ENCODE peak calls at places on chromosomes 5 and 9, in four cellular contexts. One of them, this sample, is unnamed.

GRCh38 chr9:93064392-93065124 is 6.1 kb downstream of the SUSD3 start:
- DNase-seq in K562: peak
- DNase-seq in HL-60: peak
- DNase-seq in GM12878: peak
- DNase-seq in this sample: peak

GRCh38 chr9:129005336-129005997 is 22.7 kb downstream of the SH3GLB2 start:
- DNase-seq in K562: no peak
- DNase-seq in GM12878: no peak
- DNase-seq in HL-60: no peak
- DNase-seq in this sample: no peak

GRCh38 chr9:33415152-33416038 is 13.0 kb upstream of the AQP7 start:
- DNase-seq in K562: peak
- DNase-seq in HL-60: peak
- DNase-seq in GM12878: peak
- DNase-seq in this sample: peak

GRCh38 chr9:117095116-117095515 is 319.7 kb downstream of the ASTN2 start:
- DNase-seq in K562: no peak
- DNase-seq in HL-60: no peak
- DNase-seq in GM12878: no peak
- DNase-seq in this sample: no peak

GRCh38 chr5:143432658-143433239 is 29.3 kb upstream of the NR3C1 start:
- DNase-seq in K562: no peak
- DNase-seq in GM12878: no peak
- DNase-seq in HL-60: no peak
- DNase-seq in this sample: no peak

GRCh38 chr5:78501411-78502338 is 141.3 kb downstream of the SCAMP1 start:
- DNase-seq in GM12878: no peak
- DNase-seq in K562: no peak
- DNase-seq in HL-60: no peak
- DNase-seq in this sample: no peak

GRCh38 chr5:151454889-151455288 is 7.5 kb downstream of the SLC36A1 start:
- DNase-seq in GM12878: no peak
- DNase-seq in HL-60: no peak
- DNase-seq in K562: no peak
- DNase-seq in this sample: no peak

GRCh38 chr5:10246761-10247160 is 2.9 kb downstream of the ATPSCKMT start:
- DNase-seq in GM12878: no peak
- DNase-seq in K562: no peak
- DNase-seq in HL-60: no peak
- DNase-seq in this sample: no peak

GRCh38 chr9:19137282-19137681 is 10.0 kb upstream of the PLIN2 start:
- DNase-seq in HL-60: no peak
- DNase-seq in K562: no peak
- DNase-seq in GM12878: no peak
- DNase-seq in this sample: no peak

GRCh38 chr5:98069876-98070512 is 703.5 kb upstream of the RGMB start:
- DNase-seq in HL-60: no peak
- DNase-seq in GM12878: no peak
- DNase-seq in K562: no peak
- DNase-seq in this sample: no peak

GRCh38 chr5:157311595-157311994 is 45.7 kb downstream of the CYFIP2 start:
- DNase-seq in K562: no peak
- DNase-seq in GM12878: no peak
- DNase-seq in HL-60: no peak
- DNase-seq in this sample: no peak

GRCh38 chr5:75006821-75007536 is 45.4 kb downstream of the GCNT4 start:
- DNase-seq in HL-60: no peak
- DNase-seq in K562: no peak
- DNase-seq in GM12878: no peak
- DNase-seq in this sample: no peak

GRCh38 chr9:115595951-115596742 is 478.2 kb upstream of the TNC start:
- DNase-seq in HL-60: no peak
- DNase-seq in GM12878: no peak
- DNase-seq in K562: no peak
- DNase-seq in this sample: no peak

GRCh38 chr5:43073597-43074546 is 33.8 kb upstream of the ANXA2R start:
- DNase-seq in K562: peak
- DNase-seq in GM12878: no peak
- DNase-seq in HL-60: peak
- DNase-seq in this sample: peak

GRCh38 chr5:75610201-75610600 is 1.1 kb upstream of the ANKDD1B start:
- DNase-seq in GM12878: no peak
- DNase-seq in K562: no peak
- DNase-seq in HL-60: no peak
- DNase-seq in this sample: no peak

GRCh38 chr9:2764371-2764770 is 47.1 kb downstream of the KCNV2 start:
- DNase-seq in HL-60: peak
- DNase-seq in GM12878: peak
- DNase-seq in K562: no peak
- DNase-seq in this sample: no peak

GRCh38 chr9:117485176-117485575 is 70.3 kb upstream of the ASTN2 start:
- DNase-seq in K562: no peak
- DNase-seq in GM12878: no peak
- DNase-seq in HL-60: no peak
- DNase-seq in this sample: no peak

GRCh38 chr9:108057421-108058136 is 568.0 kb upstream of the KLF4 start:
- DNase-seq in HL-60: peak
- DNase-seq in GM12878: no peak
- DNase-seq in K562: no peak
- DNase-seq in this sample: no peak

GRCh38 chr9:129671065-129671464 is 5.6 kb downstream of the PRRX2 start:
- DNase-seq in GM12878: no peak
- DNase-seq in K562: no peak
- DNase-seq in HL-60: no peak
- DNase-seq in this sample: no peak

GRCh38 chr9:130701059-130702022 is 7.8 kb downstream of the EXOSC2 start:
- DNase-seq in HL-60: peak
- DNase-seq in K562: peak
- DNase-seq in GM12878: no peak
- DNase-seq in this sample: no peak

GRCh38 chr5:2684606-2685005 is 66.9 kb downstream of the IRX2 start:
- DNase-seq in K562: no peak
- DNase-seq in HL-60: no peak
- DNase-seq in GM12878: no peak
- DNase-seq in this sample: no peak

GRCh38 chr5:123113136-123113535 is 24.1 kb downstream of the PRDM6 start:
- DNase-seq in HL-60: no peak
- DNase-seq in GM12878: no peak
- DNase-seq in K562: no peak
- DNase-seq in this sample: no peak

GRCh38 chr9:21831841-21832509 is 29.5 kb downstream of the MTAP start:
- DNase-seq in HL-60: no peak
- DNase-seq in K562: no peak
- DNase-seq in GM12878: peak
- DNase-seq in this sample: no peak

GRCh38 chr9:21684831-21685362 is 117.5 kb upstream of the MTAP start:
- DNase-seq in K562: no peak
- DNase-seq in GM12878: no peak
- DNase-seq in HL-60: no peak
- DNase-seq in this sample: no peak

GRCh38 chr9:126614088-126614454 is 343 bp downstream of the LMX1B start:
- DNase-seq in K562: no peak
- DNase-seq in HL-60: no peak
- DNase-seq in GM12878: no peak
- DNase-seq in this sample: peak

GRCh38 chr9:22165144-22165543 is 156.0 kb upstream of the CDKN2B start:
- DNase-seq in GM12878: no peak
- DNase-seq in K562: no peak
- DNase-seq in HL-60: no peak
- DNase-seq in this sample: no peak

GRCh38 chr5:105475401-105475800 is 1912.8 kb upstream of the NUDT12 start:
- DNase-seq in HL-60: no peak
- DNase-seq in K562: no peak
- DNase-seq in GM12878: no peak
- DNase-seq in this sample: no peak

GRCh38 chr5:6766558-6767191 is 53.4 kb downstream of the TENT4A start:
- DNase-seq in K562: no peak
- DNase-seq in GM12878: no peak
- DNase-seq in HL-60: peak
- DNase-seq in this sample: no peak

GRCh38 chr9:133703571-133704399 is 34.4 kb downstream of the SARDH start:
- DNase-seq in K562: no peak
- DNase-seq in GM12878: no peak
- DNase-seq in HL-60: no peak
- DNase-seq in this sample: no peak

GRCh38 chr5:3181641-3182040 is 414.0 kb upstream of the IRX1 start:
- DNase-seq in GM12878: no peak
- DNase-seq in K562: no peak
- DNase-seq in HL-60: no peak
- DNase-seq in this sample: no peak

GRCh38 chr5:168270446-168270845 is 21.0 kb upstream of the WWC1 start:
- DNase-seq in K562: no peak
- DNase-seq in GM12878: no peak
- DNase-seq in HL-60: no peak
- DNase-seq in this sample: no peak

GRCh38 chr9:126875780-126876510 is 15.5 kb downstream of the ZBTB34 start:
- DNase-seq in K562: no peak
- DNase-seq in HL-60: no peak
- DNase-seq in GM12878: no peak
- DNase-seq in this sample: no peak

GRCh38 chr5:129271309-129271708 is 176.8 kb downstream of the ISOC1 start:
- DNase-seq in GM12878: no peak
- DNase-seq in K562: no peak
- DNase-seq in HL-60: no peak
- DNase-seq in this sample: no peak
- TF ChIP-seq SPI1 in GM12878: no peak
- TF ChIP-seq SPI1 in K562: no peak
- TF ChIP-seq SPI1 in HL-60: no peak
- TF ChIP-seq SPI1 in this sample: no peak

GRCh38 chr9:98551511-98552286 is 157.0 kb downstream of the GABBR2 start:
- DNase-seq in K562: no peak
- DNase-seq in HL-60: no peak
- DNase-seq in GM12878: no peak
- DNase-seq in this sample: no peak
- TF ChIP-seq SPI1 in K562: no peak
- TF ChIP-seq SPI1 in HL-60: no peak
- TF ChIP-seq SPI1 in GM12878: no peak
- TF ChIP-seq SPI1 in this sample: no peak

DNA sequence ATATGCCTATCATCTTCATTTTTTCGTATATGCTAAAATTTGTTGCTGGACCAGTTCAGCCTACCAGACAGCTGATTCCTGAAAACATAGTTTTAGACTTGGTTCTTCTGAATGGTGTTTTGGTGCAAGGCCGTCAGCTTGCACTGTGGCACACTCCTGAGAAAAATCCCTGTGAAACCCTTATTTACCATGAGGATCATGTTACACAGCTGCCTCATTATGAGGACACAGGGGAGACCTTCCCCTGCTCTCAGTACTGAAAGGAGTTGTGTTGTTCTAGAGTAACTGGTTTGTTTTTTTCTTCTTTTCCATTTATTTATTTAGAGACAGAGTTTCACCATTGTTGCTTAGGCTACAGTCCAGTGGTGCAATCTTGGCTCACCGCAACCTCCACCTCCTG is 37.6 kb downstream of the MAST4 start:
- DNase-seq in K562: no peak
- DNase-seq in GM12878: no peak
- DNase-seq in HL-60: no peak
- DNase-seq in this sample: no peak
- TF ChIP-seq SPI1 in K562: no peak
- TF ChIP-seq SPI1 in GM12878: no peak
- TF ChIP-seq SPI1 in HL-60: no peak
- TF ChIP-seq SPI1 in this sample: no peak

GRCh38 chr5:141692533-141692888 is 10.5 kb upstream of the ARAP3 start:
- DNase-seq in GM12878: no peak
- DNase-seq in HL-60: no peak
- DNase-seq in K562: no peak
- DNase-seq in this sample: no peak

GRCh38 chr5:141694479-141694878 is 12.4 kb upstream of the ARAP3 start:
- DNase-seq in GM12878: no peak
- DNase-seq in HL-60: no peak
- DNase-seq in K562: no peak
- DNase-seq in this sample: no peak

GRCh38 chr5:141691867-141692532 is 10.0 kb upstream of the ARAP3 start:
- DNase-seq in HL-60: peak
- DNase-seq in GM12878: no peak
- DNase-seq in K562: peak
- DNase-seq in this sample: peak

GRCh38 chr5:141691286-141691866 is 9.3 kb upstream of the ARAP3 start:
- DNase-seq in HL-60: peak
- DNase-seq in K562: peak
- DNase-seq in GM12878: no peak
- DNase-seq in this sample: no peak

DNA sequence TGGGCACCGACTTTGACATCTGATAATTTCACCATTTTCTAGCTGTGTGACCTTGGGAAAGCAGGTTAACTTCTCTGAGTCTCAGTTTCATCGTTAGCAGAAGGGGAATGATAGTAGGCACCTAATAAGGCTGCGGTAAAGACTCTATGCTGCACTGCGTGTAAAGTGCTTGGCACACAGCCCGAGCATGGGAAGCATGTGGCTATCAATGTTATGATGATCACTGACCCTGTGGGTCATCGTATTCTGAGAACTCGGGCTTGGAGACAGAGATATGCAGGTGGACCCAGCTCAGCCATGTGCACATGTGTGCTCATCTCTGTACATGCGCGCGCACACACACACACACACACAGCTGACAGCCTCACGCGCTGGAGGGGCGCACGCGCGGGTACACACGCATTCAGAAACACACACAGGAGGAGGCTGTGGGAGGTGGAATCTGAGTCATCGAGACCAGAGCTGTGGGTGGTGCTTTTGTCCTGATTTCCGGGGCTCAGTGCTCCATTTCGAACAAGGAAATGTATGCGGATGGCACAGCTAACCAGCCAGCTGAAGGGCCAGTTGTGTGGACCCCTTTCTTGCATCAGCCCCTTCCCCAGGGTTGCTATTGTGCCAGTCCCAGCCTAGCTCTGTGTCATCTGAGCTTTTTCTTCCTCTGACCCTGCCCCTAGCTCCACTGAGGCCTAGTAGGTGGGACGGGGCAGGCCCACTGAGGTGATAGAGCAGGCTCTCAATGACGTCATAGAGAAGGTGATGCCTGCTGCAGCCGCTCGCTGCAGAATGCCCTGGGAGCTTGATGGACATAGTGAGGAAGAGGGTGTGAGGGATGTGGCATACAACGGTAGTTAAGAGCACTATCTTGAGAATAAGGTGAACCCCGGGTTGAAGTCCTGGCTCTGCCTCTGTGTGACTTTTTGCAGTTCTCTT is 11.2 kb upstream of the ARAP3 start:
- DNase-seq in HL-60: no peak
- DNase-seq in K562: peak
- DNase-seq in GM12878: no peak
- DNase-seq in this sample: no peak
- TF ChIP-seq SPI1 in HL-60: no peak
- TF ChIP-seq SPI1 in K562: no peak
- TF ChIP-seq SPI1 in GM12878: no peak
- TF ChIP-seq SPI1 in this sample: no peak